ENCODE peak calls at places on chromosome 1, in six cellular contexts. E is SW 1271, O is upper lobe of right lung, C is LoVo, M is T1000, X is anterior cingulate cortex. S is an unnamed sample.

GRCh38 chr1:36583980-36584805 is 101.5 kb upstream of the CSF3R start:
- DNase-seq in E (no peak), M (no peak), C (no peak), O (no peak), X (no peak), S (no peak)

GRCh38 chr1:42966688-42967609 is 8.3 kb upstream of the SLC2A1 start:
- DNase-seq in E (peak; percentile 48), C (peak; percentile 95), O (no peak), X (peak; percentile 37), M (peak; percentile 61), S (no peak)

GRCh38 chr1:172764378-172764777 is 105.5 kb downstream of the FASLG start:
- DNase-seq in M (no peak), O (no peak), E (no peak), X (no peak), C (no peak), S (no peak)

GRCh38 chr1:117696567-117696966 is 90.7 kb downstream of the TENT5C start:
- DNase-seq in C (no peak), O (no peak), M (no peak), E (no peak), X (no peak), S (no peak)

GRCh38 chr1:63475761-63476160 is 47.3 kb downstream of the ITGB3BP start:
- DNase-seq in O (no peak), C (no peak), M (no peak), X (no peak), E (no peak), S (no peak)

GRCh38 chr1:69861641-69862040 is 293.9 kb downstream of the LRRC7 start:
- DNase-seq in X (no peak), O (no peak), M (no peak), E (no peak), C (no peak), S (no peak)

GRCh38 chr1:203512830-203513578 is 19.1 kb downstream of the OPTC start:
- DNase-seq in C (peak; percentile 84), M (peak; percentile 82), O (no peak), X (no peak), E (no peak), S (peak; percentile 61)

GRCh38 chr1:31763671-31764306 is 351 bp downstream of the ADGRB2 start:
- DNase-seq in X (no peak), O (no peak), E (no peak), M (no peak), C (no peak), S (no peak)

GRCh38 chr1:201456499-201457309 is 12.3 kb downstream of the PHLDA3 start:
- DNase-seq in X (peak; percentile 34), C (no peak), E (no peak), O (peak; percentile 76), M (peak; percentile 75), S (peak; percentile 27)

GRCh38 chr1:61157420-61157987 is 75.1 kb downstream of the NFIA start:
- DNase-seq in M (no peak), E (no peak), X (no peak), C (peak; percentile 59), O (no peak), S (no peak)